ENCODE peak calls at places on chromosomes 5 and 9, in eight cellular contexts. G is fibroblast of lung, I is neural crest cell, S is WERI-Rb-1, D is astrocyte of the spinal cord, P is cardiac septum, J is fibroblast of the aortic adventitia, Q is MG63. C is an unnamed sample.

GRCh38 chr9:20783057-20784038 is 99.3 kb downstream of the FOCAD start:
- DNase-seq in D (peak; percentile 6), J (peak; percentile 4), S (no peak), G (no peak), I (no peak), P (no peak), Q (no peak), C (no peak)

GRCh38 chr5:113864437-113864836 is 350.9 kb downstream of the YTHDC2 start:
- DNase-seq in Q (no peak), I (no peak), G (no peak), P (no peak), D (no peak), S (no peak), J (no peak), C (no peak)

GRCh38 chr5:25744908-25745307 is 1100.1 kb upstream of the CDH10 start:
- DNase-seq in D (no peak), J (no peak), Q (no peak), G (no peak), S (no peak), P (no peak), I (no peak), C (no peak)

GRCh38 chr5:107469485-107469884 is 201.3 kb downstream of the EFNA5 start:
- DNase-seq in G (peak; percentile 68), D (peak; percentile 93), S (no peak), J (peak; percentile 91), P (no peak), I (no peak), Q (no peak), C (no peak)

GRCh38 chr5:123344819-123345426 is 78.3 kb downstream of the CEP120 start:
- DNase-seq in J (peak; percentile 75), G (peak; percentile 77), Q (peak; percentile 10), S (peak; percentile 9), I (peak; percentile 7), D (peak; percentile 56), P (no peak), C (no peak)

GRCh38 chr9:133250741-133251170 is 24.2 kb downstream of the ABO start:
- DNase-seq in J (no peak), P (no peak), S (no peak), Q (no peak), D (no peak), I (no peak), G (no peak), C (no peak)

GRCh38 chr9:12640021-12640587 is 53.1 kb upstream of the TYRP1 start:
- DNase-seq in I (no peak), J (peak; percentile 71), D (peak; percentile 67), S (no peak), P (no peak), G (peak; percentile 80), Q (no peak), C (no peak)

GRCh38 chr5:13976867-13977479 is 32.5 kb upstream of the DNAH5 start:
- DNase-seq in P (no peak), J (peak; percentile 49), G (peak; percentile 51), Q (peak; percentile 33), I (peak; percentile 17), S (peak; percentile 45), D (peak; percentile 53), C (no peak)

GRCh38 chr5:174612686-174613085 is 111.7 kb upstream of the MSX2 start:
- DNase-seq in S (no peak), Q (peak; percentile 88), D (no peak), I (no peak), P (no peak), J (no peak), G (no peak), C (no peak)

GRCh38 chr5:165209101-165209727 is 1703.8 kb downstream of the MAT2B start:
- DNase-seq in D (peak; percentile 30), S (no peak), G (peak; percentile 71), J (peak; percentile 53), Q (no peak), I (no peak), P (no peak), C (no peak)

GRCh38 chr5:174176511-174176910 is 131.0 kb downstream of the NSG2 start:
- DNase-seq in D (no peak), S (no peak), J (no peak), P (no peak), I (no peak), Q (peak; percentile 26), G (peak; percentile 1), C (no peak)

GRCh38 chr9:87564706-87565335 is 67.2 kb downstream of the DAPK1 start:
- DNase-seq in S (no peak), I (no peak), J (no peak), P (no peak), G (no peak), D (no peak), Q (no peak), C (no peak)

GRCh38 chr9:133706651-133707050 is 31.5 kb downstream of the SARDH start:
- DNase-seq in P (peak; percentile 75), G (peak; percentile 12), D (no peak), Q (no peak), S (peak; percentile 77), I (no peak), J (no peak), C (no peak)

GRCh38 chr5:154202379-154203260 is 12.1 kb downstream of the GALNT10 start:
- DNase-seq in G (no peak), J (no peak), P (no peak), S (no peak), Q (no peak), D (no peak), I (no peak), C (no peak)

GRCh38 chr9:108534741-108535140 is 321.0 kb downstream of the ACTL7B start:
- DNase-seq in S (no peak), Q (peak; percentile 36), I (no peak), J (peak; percentile 71), P (no peak), G (peak; percentile 60), D (peak; percentile 84), C (no peak)

GRCh38 chr9:72262063-72262462 is 102.9 kb downstream of the ZFAND5 start:
- DNase-seq in I (no peak), D (no peak), S (no peak), Q (no peak), G (no peak), J (no peak), P (no peak), C (no peak)

GRCh38 chr9:107119294-107119693 is 163.8 kb upstream of the RAD23B start:
- DNase-seq in D (no peak), S (no peak), J (no peak), P (no peak), G (no peak), I (no peak), Q (no peak), C (no peak)

GRCh38 chr5:147782053-147783028 is at the start of gene JAKMIP2:
- DNase-seq in G (peak; percentile 96), P (peak; percentile 76), J (peak; percentile 55), Q (peak; percentile 42), D (peak; percentile 94), I (peak; percentile 93), S (peak; percentile 96), C (peak; percentile 68)

GRCh38 chr5:175853573-175854230 is 17.7 kb upstream of the CPLX2 start:
- DNase-seq in D (no peak), Q (no peak), S (no peak), P (peak; percentile 90), G (no peak), I (no peak), J (no peak), C (no peak)

GRCh38 chr9:120970249-120970648 is 43.7 kb upstream of the TRAF1 start:
- DNase-seq in Q (no peak), S (no peak), D (no peak), J (peak; percentile 19), I (no peak), P (no peak), G (peak; percentile 38), C (no peak)

GRCh38 chr9:79559501-79560181 is 12.1 kb upstream of the TLE4 start:
- DNase-seq in D (no peak), J (no peak), S (no peak), P (no peak), I (no peak), G (no peak), Q (no peak), C (no peak)

GRCh38 chr5:84487963-84488362 is 103.3 kb upstream of the EDIL3 start:
- DNase-seq in Q (peak; percentile 61), J (peak; percentile 96), G (peak; percentile 98), I (no peak), S (no peak), D (peak; percentile 92), P (no peak), C (no peak)

GRCh38 chr5:174146556-174146955 is 101.0 kb downstream of the NSG2 start:
- DNase-seq in G (no peak), Q (no peak), D (no peak), P (no peak), I (no peak), S (no peak), J (no peak), C (no peak)

GRCh38 chr5:180830253-180831138 is 27.9 kb upstream of the MGAT1 start:
- DNase-seq in I (no peak), P (peak; percentile 88), J (peak; percentile 39), Q (no peak), G (peak; percentile 49), S (peak; percentile 40), D (no peak), C (peak; percentile 76)

GRCh38 chr5:127290019-127290945 is at the start of gene MEGF10:
- DNase-seq in I (peak; percentile 71), J (peak; percentile 48), G (peak; percentile 48), Q (peak; percentile 32), P (no peak), S (peak; percentile 59), D (peak; percentile 66), C (no peak)

C was measured in left colon.